ENCODE peak calls at places on chromosomes 5 and 9, in six cellular contexts. C is naive thymus-derived CD4-positive, alpha-beta T cell; Q is NT2/D1; U is body of pancreas; G is RWPE2; N is right atrium auricular region. T is an unnamed sample. For H3K36me3, the result is how much of the 10 kb centered on the place peaks cover.

GRCh38 chr5:79901631-79902030 is 89.4 kb downstream of the MTX3 start:
- DNase-seq in N (no peak), U (no peak), G (no peak), C (no peak), Q (no peak), T (no peak)

GRCh38 chr9:23643656-23644258 is 182.3 kb downstream of the ELAVL2 start:
- DNase-seq in Q (no peak), G (no peak), C (no peak), N (no peak), U (no peak), T (no peak)

GRCh38 chr9:4590430-4591122 is 71.5 kb upstream of the PLPP6 start:
- DNase-seq in Q (no peak), G (no peak), U (no peak), N (no peak), C (no peak), T (no peak)

GRCh38 chr9:124020520-124021384 is 9.2 kb downstream of the LHX2 start:
- DNase-seq in N (no peak), U (no peak), Q (no peak), C (no peak), G (no peak), T (no peak)

GRCh38 chr5:113089653-113090335 is 113.2 kb downstream of the DCP2 start:
- DNase-seq in C (no peak), U (no peak), N (no peak), G (no peak), Q (no peak), T (no peak)

GRCh38 chr9:89686134-89686533 is 81.3 kb downstream of the GADD45G start:
- DNase-seq in U (peak), G (peak), Q (no peak), N (no peak), C (no peak), T (no peak)

GRCh38 chr5:138276402-138277054 is 2.1 kb upstream of the GFRA3 start:
- DNase-seq in C (no peak), N (no peak), U (no peak), Q (no peak), G (no peak), T (no peak)

GRCh38 chr5:62042007-62042406 is 264.0 kb upstream of the KIF2A start:
- DNase-seq in N (no peak), U (no peak), Q (no peak), G (no peak), C (no peak), T (no peak)

GRCh38 chr9:113148996-113149960 is 1.5 kb upstream of the SLC31A2 start:
- DNase-seq in C (no peak), Q (no peak), U (no peak), N (no peak), G (no peak), T (no peak)
- H3K4me3 ChIP-seq in C (no peak), Q (no peak), U (no peak), N (no peak), G (no peak), T (no peak)

GRCh38 chr5:14292766-14293165 is 149.6 kb downstream of the TRIO start:
- DNase-seq in G (no peak), N (no peak), U (no peak), C (no peak), Q (no peak), T (no peak)
- H3K36me3 ChIP-seq in G (half or more), N (under half), U (under half), C (under half), Q (half or more), T (under half)

GRCh38 chr9:134374301-134375010 is 48.2 kb downstream of the RXRA start:
- DNase-seq in C (no peak), N (no peak), U (peak), Q (no peak), G (no peak), T (no peak)
- H3K4me3 ChIP-seq in C (no peak), N (no peak), U (no peak), Q (no peak), G (no peak), T (no peak)

GRCh38 chr5:90638878-90639277 is 80.3 kb downstream of the ADGRV1 start:
- DNase-seq in C (no peak), Q (no peak), N (no peak), G (no peak), U (no peak), T (no peak)
- H3K36me3 ChIP-seq in C (under half), Q (under half), N (under half), G (under half), U (under half), T (under half)

GRCh38 chr5:177389368-177390169 is 5.3 kb downstream of the SLC34A1 start:
- DNase-seq in Q (no peak), U (no peak), N (peak), C (peak), G (peak), T (no peak)
- H3K4me3 ChIP-seq in Q (no peak), U (no peak), N (no peak), C (no peak), G (no peak), T (no peak)

GRCh38 chr5:99275128-99275527 is 346.3 kb upstream of the CHD1 start:
- DNase-seq in C (no peak), N (no peak), U (no peak), Q (no peak), G (no peak), T (no peak)
- H3K36me3 ChIP-seq in C (under half), N (under half), U (under half), Q (under half), G (under half), T (under half)

DNA sequence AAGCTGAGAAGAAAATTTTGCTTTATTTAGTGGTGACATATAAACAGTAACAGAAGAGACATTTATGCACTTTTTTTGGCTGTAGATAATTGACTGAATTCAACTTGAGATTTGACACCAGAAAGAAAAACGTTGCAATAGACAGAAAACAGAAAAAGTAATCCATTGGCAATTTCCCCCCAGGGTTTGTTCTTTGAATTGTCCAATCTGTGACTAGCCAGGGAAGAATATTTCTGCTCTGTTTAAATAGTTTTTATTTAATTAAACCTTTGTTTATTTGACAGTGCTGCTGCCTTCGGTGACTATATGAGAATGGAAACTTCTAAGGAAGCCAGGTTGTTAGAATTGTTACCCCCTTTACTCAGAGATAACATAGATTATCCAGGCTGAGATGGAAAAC is 210.6 kb downstream of the DEPDC1B start:
- DNase-seq in Q (no peak), C (no peak), N (no peak), U (no peak), G (no peak), T (no peak)
- H3K4me3 ChIP-seq in Q (no peak), C (no peak), N (no peak), U (no peak), G (no peak), T (no peak)

DNA sequence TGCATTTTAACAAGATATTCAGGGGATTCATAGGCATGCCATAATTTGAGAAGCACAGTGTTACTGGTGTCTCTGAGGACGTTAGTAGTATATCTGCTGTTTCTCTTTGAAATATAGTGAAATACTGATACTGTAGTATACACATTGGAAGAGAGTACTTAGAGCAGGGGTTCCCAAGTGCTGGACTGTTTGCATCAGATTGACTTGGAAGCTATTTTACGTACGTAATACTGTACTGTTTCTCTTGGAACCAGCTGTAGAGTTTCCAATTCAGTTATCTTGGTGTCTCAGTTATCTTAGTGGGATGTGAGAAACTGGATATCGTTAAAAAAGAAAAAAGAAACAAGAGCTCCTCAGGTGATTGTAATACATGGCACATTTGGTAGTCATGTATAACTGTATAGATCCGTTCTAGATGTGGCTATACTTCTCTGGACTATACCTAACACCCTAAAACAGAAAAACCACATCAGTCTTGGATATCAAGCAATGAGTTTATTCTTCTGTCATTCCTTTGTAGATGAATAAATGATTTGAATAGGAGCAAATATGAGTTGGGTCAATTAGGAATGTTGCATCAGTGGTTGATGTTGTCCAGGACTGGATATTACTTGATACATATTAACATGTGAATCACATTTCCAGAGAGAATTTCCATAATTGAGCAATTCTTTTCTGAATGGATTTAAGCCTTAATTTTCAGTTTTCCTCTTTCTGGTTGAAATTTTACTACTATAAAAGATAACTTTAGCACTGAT is 33.4 kb downstream of the PRRC1 start:
- DNase-seq in N (no peak), U (no peak), G (no peak), Q (no peak), C (no peak), T (no peak)
- H3K36me3 ChIP-seq in N (under half), U (under half), G (half or more), Q (under half), C (under half), T (under half)

T was measured in BE2C.